ENCODE peak calls at places on chromosomes 13 and 19, in six cellular contexts. G, L, N, T, W and E are unnamed samples. For H3K9me3, the result is how much of the 10 kb centered on the place peaks cover.

GRCh38 chr13:33119886-33120543 is 103.8 kb downstream of the KL start:
- DNase-seq in G (no peak), L (no peak), N (peak), T (peak), W (no peak), E (peak)

GRCh38 chr19:42528354-42529247 is at the start of gene CEACAM1:
- DNase-seq in G (no peak), L (peak), N (no peak), T (no peak), W (no peak), E (no peak)

GRCh38 chr19:28420731-28421550 is 792.0 kb downstream of the UQCRFS1 start:
- DNase-seq in G (no peak), L (no peak), N (peak), T (no peak), W (no peak), E (no peak)

GRCh38 chr19:35718345-35719041 is 690 bp downstream of the KMT2B start:
- DNase-seq in G (peak), L (no peak), N (peak), T (no peak), W (no peak), E (peak)

GRCh38 chr19:18020212-18021067 is 12.5 kb downstream of the ARRDC2 start:
- DNase-seq in G (no peak), L (peak), N (peak), T (peak), W (no peak), E (peak)

GRCh38 chr19:10419200-10419645 is 1.1 kb upstream of the PDE4A start:
- DNase-seq in G (no peak), L (peak), N (peak), T (no peak), W (peak), E (peak)

GRCh38 chr13:25879466-25879865 is 172.3 kb downstream of the SHISA2 start:
- DNase-seq in G (no peak), L (no peak), N (no peak), T (no peak), W (no peak), E (no peak)

GRCh38 chr13:52846567-52847321 is 1.7 kb downstream of the PCDH8 start:
- DNase-seq in G (peak), L (no peak), N (peak), T (peak), W (peak), E (no peak)

GRCh38 chr19:35166100-35167063 is 11.8 kb downstream of the FXYD5 start:
- DNase-seq in G (no peak), L (peak), N (no peak), T (no peak), W (no peak), E (no peak)

GRCh38 chr13:105634059-105634458 is 901.4 kb downstream of the EFNB2 start:
- DNase-seq in G (no peak), L (no peak), N (peak), T (no peak), W (no peak), E (no peak)

DNA sequence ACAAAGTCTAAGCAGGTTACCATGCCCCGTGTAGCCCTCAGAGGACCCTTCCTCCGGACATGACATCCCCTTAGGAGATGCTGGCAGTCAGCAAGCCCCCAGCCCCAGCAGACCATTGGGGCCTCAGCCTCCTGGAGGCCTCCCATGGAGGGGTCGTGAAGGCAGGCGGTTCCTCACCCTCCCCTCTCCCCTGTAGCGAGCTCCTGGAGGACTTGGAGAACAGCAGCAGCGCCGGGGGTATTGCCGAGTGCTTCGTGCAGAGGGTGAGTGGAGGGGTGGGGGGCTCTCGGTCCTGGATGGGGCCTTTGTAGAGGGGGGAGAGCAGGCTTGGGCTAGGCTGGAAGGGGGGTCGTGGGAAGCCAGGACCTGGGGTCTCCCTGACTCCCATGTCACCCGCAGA is 3.7 kb downstream of the PLEKHG2 start:
- DNase-seq in G (no peak), L (no peak), N (no peak), T (no peak), W (no peak), E (no peak)
- H3K9ac ChIP-seq in G (no peak), L (no peak), N (no peak), T (no peak), W (no peak), E (peak)

GRCh38 chr19:15935167-15935702 is 906 bp upstream of the CYP4F11 start:
- DNase-seq in G (no peak), L (no peak), N (no peak), T (no peak), W (no peak), E (no peak)

GRCh38 chr19:15936950-15937349 is 2.6 kb upstream of the CYP4F11 start:
- DNase-seq in G (no peak), L (no peak), N (no peak), T (no peak), W (no peak), E (no peak)

GRCh38 chr19:15937771-15938170 is 3.4 kb upstream of the CYP4F11 start:
- DNase-seq in G (no peak), L (no peak), N (no peak), T (no peak), W (no peak), E (no peak)

GRCh38 chr19:15934332-15935078 is at the start of gene CYP4F11:
- DNase-seq in G (no peak), L (no peak), N (no peak), T (no peak), W (no peak), E (no peak)

DNA sequence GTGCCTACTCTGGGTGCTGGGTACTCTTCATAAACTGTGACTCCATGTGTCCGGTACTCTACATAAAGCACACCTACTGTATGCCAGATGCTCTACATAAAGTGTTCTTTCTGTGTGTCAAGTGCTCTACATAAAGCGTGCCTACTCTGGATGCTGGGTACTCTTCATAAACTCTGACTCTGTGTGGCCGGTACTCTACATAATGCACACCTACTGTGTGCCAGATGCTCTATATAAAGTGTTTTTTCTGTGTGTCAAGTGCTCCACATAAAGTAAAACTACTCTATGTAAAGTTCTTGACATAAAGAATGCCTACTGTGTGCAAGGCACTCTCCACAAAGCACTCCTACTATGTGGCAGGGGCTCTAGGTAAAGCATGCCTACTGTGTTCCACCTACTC is 1.8 kb upstream of the CYP4F11 start:
- DNase-seq in G (no peak), L (no peak), N (no peak), T (no peak), W (no peak), E (no peak)
- H3K9me3 ChIP-seq in G (under half), L (under half), N (under half), T (under half), W (under half), E (under half)

DNA sequence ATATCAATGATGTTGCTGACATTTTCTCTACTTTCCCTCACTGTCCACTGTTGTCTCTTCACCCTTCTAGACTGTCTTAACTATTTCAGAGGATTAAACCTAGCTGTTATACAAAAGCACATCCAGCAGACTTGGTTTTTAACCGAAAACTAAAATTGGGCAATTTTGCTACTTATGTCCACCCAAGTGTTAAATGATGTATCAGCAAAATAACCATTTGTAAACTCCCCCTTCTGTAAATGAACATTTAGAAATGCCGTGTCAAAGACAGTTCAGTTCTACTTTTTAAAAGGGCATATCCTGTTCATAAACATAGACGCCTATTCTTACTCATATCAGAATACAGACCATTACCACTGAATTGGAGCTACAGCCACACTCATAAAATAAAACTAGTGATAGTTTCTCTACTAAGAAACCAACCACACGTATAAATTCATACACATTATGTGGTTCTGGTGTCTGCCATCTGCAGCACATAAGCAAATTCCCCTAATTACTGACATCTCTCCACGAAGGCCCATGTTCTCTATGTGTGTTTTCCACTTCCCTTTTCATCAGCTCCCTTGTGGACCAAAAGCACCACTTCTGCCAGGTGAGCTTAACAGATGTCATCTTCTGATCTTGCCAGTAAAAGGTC is 1091.8 kb downstream of the PCDH9 start:
- DNase-seq in G (no peak), L (no peak), N (no peak), T (no peak), W (no peak), E (no peak)
- H3K9ac ChIP-seq in G (no peak), L (no peak), N (no peak), T (no peak), W (no peak), E (no peak)

GRCh38 chr19:52957591-52957990 is 5.1 kb downstream of the ZNF816 start:
- DNase-seq in G (no peak), L (no peak), N (no peak), T (no peak), W (no peak), E (no peak)
- H3K9me3 ChIP-seq in G (half or more), L (under half), N (under half), T (under half), W (under half), E (under half)

DNA sequence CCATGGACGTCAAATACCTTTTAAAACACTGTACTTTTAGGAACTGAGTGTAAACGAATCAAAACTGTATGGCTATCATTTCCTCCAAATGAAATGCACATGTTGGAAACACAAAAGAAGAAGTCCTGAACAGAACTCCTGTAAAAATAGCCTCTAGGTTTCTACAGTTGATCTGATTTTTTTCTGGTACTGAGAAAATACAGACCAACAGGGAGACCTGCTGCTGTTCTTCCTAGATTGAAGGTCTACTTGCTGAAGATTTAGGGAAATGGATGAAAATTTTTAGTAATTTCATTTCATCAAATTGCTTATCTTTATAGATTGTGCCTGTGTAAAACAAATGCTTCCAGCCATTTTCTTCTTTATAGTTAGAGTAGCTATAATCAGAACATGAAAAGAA is 520.4 kb downstream of the SLITRK6 start:
- DNase-seq in G (no peak), L (no peak), N (no peak), T (no peak), W (no peak), E (peak)
- H3K9ac ChIP-seq in G (no peak), L (no peak), N (no peak), T (no peak), W (no peak), E (no peak)